ENCODE peak calls at places on chromosome 20, in five cellular contexts. Z, U, E, K and W are unnamed samples.

GRCh38 chr20:58715709-58716475 is 23.3 kb downstream of the NPEPL1 start:
- DNase-seq in Z (no peak), U (peak; percentile 25), E (no peak), K (no peak), W (no peak)

GRCh38 chr20:3663031-3663701 is at the start of gene GFRA4:
- DNase-seq in Z (no peak), U (no peak), E (no peak), K (no peak), W (no peak)

GRCh38 chr20:24572862-24573261 is 103.4 kb downstream of the SYNDIG1 start:
- DNase-seq in Z (no peak), U (no peak), E (no peak), K (no peak), W (no peak)

GRCh38 chr20:62776692-62777527 is 19.4 kb upstream of the MRGBP start:
- DNase-seq in Z (peak; percentile 21), U (peak; percentile 78), E (peak; percentile 13), K (peak; percentile 90), W (no peak)

GRCh38 chr20:63854766-63855362 is 6.4 kb upstream of the ABHD16B start:
- DNase-seq in Z (no peak), U (peak; percentile 68), E (no peak), K (no peak), W (no peak)

GRCh38 chr20:37538003-37538402 is 10.3 kb upstream of the BLCAP start:
- DNase-seq in Z (no peak), U (no peak), E (peak; percentile 55), K (no peak), W (no peak)

GRCh38 chr20:29743101-29743931 is 1514.1 kb upstream of the DEFB115 start:
- DNase-seq in Z (no peak), U (peak; percentile 6), E (no peak), K (no peak), W (no peak)

GRCh38 chr20:25285856-25286798 is 38.2 kb downstream of the PYGB start:
- DNase-seq in Z (no peak), U (no peak), E (no peak), K (no peak), W (no peak)

GRCh38 chr20:1947535-1947846 is 46.4 kb downstream of the PDYN start:
- DNase-seq in Z (no peak), U (no peak), E (no peak), K (no peak), W (no peak)

GRCh38 chr20:1945660-1946059 is 48.2 kb downstream of the PDYN start:
- DNase-seq in Z (no peak), U (no peak), E (no peak), K (no peak), W (no peak)

GRCh38 chr20:1946442-1946761 is 47.5 kb downstream of the PDYN start:
- DNase-seq in Z (no peak), U (no peak), E (no peak), K (no peak), W (no peak)

GRCh38 chr20:1945134-1945618 is 48.7 kb downstream of the PDYN start:
- DNase-seq in Z (no peak), U (no peak), E (no peak), K (no peak), W (no peak)

DNA sequence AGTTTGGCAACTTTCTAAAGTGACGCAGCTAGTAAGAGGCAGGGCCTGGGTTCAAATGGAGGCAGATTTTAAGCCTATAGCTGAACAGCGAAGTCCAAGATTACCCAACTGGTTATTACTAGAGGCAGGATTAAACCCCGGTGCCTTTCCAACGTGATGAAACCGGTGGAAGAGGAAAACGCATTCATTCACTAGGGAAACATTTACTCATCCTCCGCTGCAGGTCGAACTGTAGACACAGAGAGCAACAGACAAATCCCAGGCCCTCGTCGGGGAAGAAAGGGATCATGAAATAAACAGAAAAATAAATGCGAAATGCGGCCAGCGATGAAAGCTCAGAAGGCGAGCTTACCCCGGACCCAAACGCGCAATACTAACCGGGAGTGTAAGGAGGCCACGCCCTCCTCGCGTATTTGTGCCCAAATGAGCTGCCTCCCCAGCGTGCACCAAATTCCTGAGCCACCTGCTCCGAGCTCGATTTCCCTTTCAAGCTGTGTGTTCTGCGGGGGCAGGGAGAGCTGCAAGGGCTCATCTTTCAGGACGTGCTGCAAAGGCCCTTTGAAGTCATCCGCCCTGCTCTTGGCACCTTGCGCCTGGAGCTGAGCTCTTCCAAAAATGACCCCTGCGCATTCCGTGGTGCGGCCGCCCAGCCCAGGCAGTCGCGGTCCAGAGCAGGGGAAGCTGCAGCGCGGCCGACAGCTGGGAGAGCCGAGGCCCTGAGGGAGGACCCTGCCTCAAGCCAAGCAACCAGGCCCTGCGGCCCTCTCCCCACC is 46.9 kb downstream of the PDYN start:
- DNase-seq in Z (no peak), U (no peak), E (peak; percentile 17), K (no peak), W (no peak)
- TF ChIP-seq RCOR1 in Z (no peak), U (no peak), E (no peak), K (no peak), W (no peak)

GRCh38 chr20:38635721-38636285 is 34.2 kb downstream of the ARHGAP40 start:
- DNase-seq in Z (no peak), U (no peak), E (peak; percentile 32), K (peak; percentile 47), W (no peak)
- TF ChIP-seq RCOR1 in Z (no peak), U (no peak), E (no peak), K (no peak), W (no peak)

GRCh38 chr20:57060407-57061057 is 205.9 kb downstream of the BMP7 start:
- DNase-seq in Z (no peak), U (no peak), E (no peak), K (no peak), W (no peak)
- TF ChIP-seq RCOR1 in Z (no peak), U (no peak), E (no peak), K (no peak), W (no peak)

GRCh38 chr20:57020364-57020763 is 246.1 kb downstream of the BMP7 start:
- DNase-seq in Z (no peak), U (no peak), E (no peak), K (no peak), W (no peak)
- TF ChIP-seq RCOR1 in Z (no peak), U (no peak), E (no peak), K (no peak), W (no peak)

GRCh38 chr20:460707-461106 is 1.6 kb downstream of the TBC1D20 start:
- DNase-seq in Z (no peak), U (peak; percentile 40), E (no peak), K (no peak), W (peak; percentile 54)
- TF ChIP-seq RCOR1 in Z (no peak), U (no peak), E (no peak), K (no peak), W (no peak)

DNA sequence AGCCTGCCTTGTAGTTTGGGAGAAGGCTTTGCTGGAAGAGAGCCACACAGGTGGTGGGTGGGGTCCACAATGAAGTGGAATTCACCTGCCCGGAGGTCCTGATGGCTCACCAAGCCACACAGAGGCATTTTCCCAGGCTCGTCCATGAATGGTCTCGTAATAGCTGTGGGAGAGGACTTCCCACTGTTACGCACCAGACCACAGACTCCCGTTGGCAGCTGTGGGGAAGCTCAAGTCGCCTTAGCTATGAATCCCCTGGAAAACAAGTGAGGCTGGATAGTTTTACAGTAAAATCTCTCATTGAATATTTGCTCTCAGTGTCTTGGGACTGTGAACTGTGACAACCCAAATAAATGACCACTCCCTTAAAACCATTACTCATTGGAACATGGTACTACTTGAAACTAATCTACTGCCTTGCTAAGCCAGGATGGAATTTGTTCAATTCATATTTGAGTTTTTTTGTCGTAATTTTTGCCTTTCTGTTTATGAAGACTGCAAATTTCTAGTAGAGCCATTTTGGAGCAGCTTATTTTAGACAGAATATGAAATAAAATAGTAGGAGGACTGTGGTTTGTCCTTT is 79.4 kb downstream of the JAG1 start:
- DNase-seq in Z (no peak), U (no peak), E (no peak), K (no peak), W (no peak)
- TF ChIP-seq RCOR1 in Z (no peak), U (no peak), E (no peak), K (no peak), W (no peak)

GRCh38 chr20:60484316-60484715 is 526.1 kb downstream of the CDH26 start:
- DNase-seq in Z (no peak), U (no peak), E (no peak), K (no peak), W (no peak)
- TF ChIP-seq RCOR1 in Z (no peak), U (no peak), E (no peak), K (no peak), W (no peak)

DNA sequence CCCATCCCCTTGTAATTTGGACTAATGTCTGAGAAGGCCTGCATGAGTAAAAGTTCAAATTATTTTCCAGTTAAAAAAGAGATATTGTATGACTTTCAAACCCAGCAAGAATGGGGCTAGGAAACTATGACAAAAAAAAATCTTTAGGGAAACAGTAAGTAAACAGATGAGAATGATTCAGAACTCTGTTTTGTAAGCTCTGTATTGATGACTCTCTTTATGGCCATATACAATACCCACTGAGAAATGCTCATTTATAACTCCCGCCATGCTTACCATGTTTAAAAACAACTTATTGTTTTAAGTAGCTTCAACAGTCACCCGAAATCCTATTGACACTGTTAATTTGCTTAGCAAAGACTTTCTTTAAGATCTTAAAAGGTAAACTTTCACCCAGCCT is 17.2 kb upstream of the PCK1 start:
- DNase-seq in Z (no peak), U (no peak), E (no peak), K (no peak), W (no peak)
- TF ChIP-seq RCOR1 in Z (no peak), U (no peak), E (no peak), K (no peak), W (no peak)

DNA sequence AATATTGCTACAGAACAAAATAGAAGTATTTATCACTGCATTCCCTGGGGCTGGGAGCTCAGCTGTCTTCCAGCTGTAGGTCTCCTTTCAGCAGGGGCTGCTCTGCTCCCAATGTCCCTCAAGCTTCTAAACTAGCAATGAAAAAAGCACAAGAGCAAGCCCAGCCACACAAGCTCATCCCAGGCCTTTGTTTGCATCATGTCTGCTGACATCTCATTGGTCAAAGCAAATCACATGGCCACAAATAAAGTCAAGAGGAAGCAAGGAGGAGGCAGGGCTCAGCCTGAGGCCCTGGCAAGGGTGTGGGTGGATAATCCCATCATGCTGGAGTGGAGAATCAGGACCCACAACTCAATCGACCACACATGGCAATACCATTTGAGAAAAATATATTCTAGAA is 2.2 kb upstream of the BFSP1 start:
- DNase-seq in Z (no peak), U (peak; percentile 39), E (peak; percentile 60), K (peak; percentile 44), W (peak; percentile 85)
- TF ChIP-seq RCOR1 in Z (no peak), U (no peak), E (no peak), K (no peak), W (no peak)